ENCODE peak calls at places on chromosomes 16 and 17, in ten cellular contexts. A is cardiac muscle cell, I is spleen, V is GM12878, Z is epithelial cell of esophagus, C is type B pancreatic cell, N is body of pancreas, F is stomach, X is cardiac fibroblast, O is BJ. G is an unnamed sample.

GRCh38 chr16:72972878-72973571 is 74.9 kb downstream of the ZFHX3 start:
- DNase-seq in A (no peak), I (no peak), V (no peak), Z (peak), C (no peak), N (no peak), F (no peak), X (no peak), O (peak), G (no peak)

GRCh38 chr16:25546781-25547180 is 145.0 kb upstream of the HS3ST4 start:
- DNase-seq in A (no peak), I (no peak), V (no peak), Z (peak), C (no peak), N (no peak), F (no peak), X (no peak), O (no peak), G (no peak)

GRCh38 chr17:77875051-77875780 is 83.3 kb upstream of the TNRC6C start:
- DNase-seq in A (no peak), I (no peak), V (no peak), Z (no peak), C (no peak), N (no peak), F (no peak), X (peak), O (peak), G (no peak)

GRCh38 chr17:76968707-76969597 is 100.7 kb downstream of the MGAT5B start:
- DNase-seq in A (peak), I (peak), V (no peak), Z (peak), C (no peak), N (peak), F (peak), X (peak), O (no peak), G (peak)

GRCh38 chr17:3911271-3912053 is 4.8 kb downstream of the P2RX1 start:
- DNase-seq in A (no peak), I (peak), V (peak), Z (no peak), C (no peak), N (peak), F (no peak), X (no peak), O (no peak), G (no peak)

GRCh38 chr17:79019631-79020584 is 4.1 kb upstream of the C1QTNF1 start:
- DNase-seq in A (peak), I (peak), V (no peak), Z (peak), C (no peak), N (peak), F (peak), X (peak), O (no peak), G (no peak)

GRCh38 chr17:33328129-33328528 is 35.0 kb upstream of the ASIC2 start:
- DNase-seq in A (peak), I (no peak), V (no peak), Z (peak), C (no peak), N (no peak), F (no peak), X (no peak), O (no peak), G (peak)

GRCh38 chr17:27376637-27377547 is 79.4 kb upstream of the KSR1 start:
- DNase-seq in A (no peak), I (no peak), V (no peak), Z (peak), C (no peak), N (no peak), F (no peak), X (peak), O (no peak), G (no peak)

GRCh38 chr16:10606607-10607006 is 26.2 kb upstream of the EMP2 start:
- DNase-seq in A (no peak), I (no peak), V (no peak), Z (no peak), C (no peak), N (no peak), F (no peak), X (no peak), O (no peak), G (no peak)

GRCh38 chr17:32491371-32492280 is 4.8 kb downstream of the CDK5R1 start:
- DNase-seq in A (no peak), I (peak), V (no peak), Z (no peak), C (no peak), N (no peak), F (no peak), X (no peak), O (no peak), G (no peak)

GRCh38 chr17:83126275-83126930 is 47.0 kb downstream of the METRNL start:
- DNase-seq in A (no peak), I (peak), V (no peak), Z (no peak), C (no peak), N (no peak), F (no peak), X (no peak), O (no peak), G (no peak)

GRCh38 chr17:82848022-82848592 is 8.3 kb upstream of the ZNF750 start:
- DNase-seq in A (no peak), I (peak), V (no peak), Z (peak), C (no peak), N (peak), F (peak), X (no peak), O (no peak), G (no peak)

GRCh38 chr16:89633064-89633631 is 19.7 kb downstream of the DPEP1 start:
- DNase-seq in A (no peak), I (no peak), V (no peak), Z (peak), C (no peak), N (no peak), F (peak), X (no peak), O (peak), G (no peak)

DNA sequence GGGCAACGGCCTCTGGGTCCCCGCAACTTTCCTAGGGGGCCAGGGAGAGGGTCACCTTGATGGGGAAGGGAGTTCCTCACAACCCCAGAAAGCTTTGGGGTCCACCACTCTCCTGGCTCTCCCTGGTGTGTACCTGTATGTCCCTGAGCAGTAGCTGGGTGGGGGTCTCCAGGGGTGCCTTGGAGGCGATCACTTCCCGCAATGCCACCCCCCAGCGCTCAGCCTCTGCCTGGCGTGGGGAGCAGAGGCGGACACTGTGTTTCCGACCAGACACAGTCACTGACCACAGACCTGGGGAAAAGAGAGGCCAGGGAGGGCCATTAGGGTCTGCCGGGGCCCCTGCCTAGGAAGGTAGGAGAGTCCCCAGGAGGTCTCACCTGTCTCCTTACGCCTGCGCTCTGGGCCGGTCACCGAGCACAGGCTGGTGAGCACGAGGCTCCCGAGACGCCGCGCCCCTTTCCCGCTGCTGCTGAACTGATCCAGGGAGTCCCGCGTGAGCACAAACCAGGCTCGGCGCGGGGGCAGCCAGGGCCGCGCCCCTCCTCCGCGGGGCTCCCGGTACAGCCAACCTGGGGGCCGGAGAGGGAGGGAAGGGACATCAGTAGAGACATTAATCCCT is 3.4 kb downstream of the PLEKHH3 start:
- DNase-seq in A (no peak), I (no peak), V (no peak), Z (no peak), C (no peak), N (peak), F (no peak), X (no peak), O (no peak), G (no peak)
- TF ChIP-seq CTCF in A (no peak), I (no peak), V (no peak), Z (no peak), C (no peak), N (no peak), F (no peak), X (no peak), O (no peak), G (no peak)

GRCh38 chr16:20399185-20399584 is 5.4 kb downstream of the PDILT start:
- DNase-seq in A (no peak), I (no peak), V (no peak), Z (no peak), C (no peak), N (no peak), F (peak), X (no peak), O (no peak), G (no peak)
- TF ChIP-seq CTCF in A (no peak), I (no peak), V (no peak), Z (no peak), C (no peak), N (no peak), F (no peak), X (no peak), O (no peak), G (no peak)

GRCh38 chr17:7858487-7858832 is 657 bp downstream of the CYB5D1 start:
- DNase-seq in A (peak), I (peak), V (no peak), Z (peak), C (peak), N (peak), F (no peak), X (peak), O (no peak), G (no peak)
- TF ChIP-seq CTCF in A (peak), I (no peak), V (peak), Z (peak), C (peak), N (peak), F (no peak), X (peak), O (peak), G (peak)

GRCh38 chr17:75077490-75078096 is 10.2 kb upstream of the SLC16A5 start:
- DNase-seq in A (no peak), I (peak), V (no peak), Z (peak), C (no peak), N (peak), F (peak), X (peak), O (no peak), G (no peak)
- TF ChIP-seq CTCF in A (no peak), I (no peak), V (peak), Z (peak), C (no peak), N (no peak), F (no peak), X (no peak), O (peak), G (no peak)

DNA sequence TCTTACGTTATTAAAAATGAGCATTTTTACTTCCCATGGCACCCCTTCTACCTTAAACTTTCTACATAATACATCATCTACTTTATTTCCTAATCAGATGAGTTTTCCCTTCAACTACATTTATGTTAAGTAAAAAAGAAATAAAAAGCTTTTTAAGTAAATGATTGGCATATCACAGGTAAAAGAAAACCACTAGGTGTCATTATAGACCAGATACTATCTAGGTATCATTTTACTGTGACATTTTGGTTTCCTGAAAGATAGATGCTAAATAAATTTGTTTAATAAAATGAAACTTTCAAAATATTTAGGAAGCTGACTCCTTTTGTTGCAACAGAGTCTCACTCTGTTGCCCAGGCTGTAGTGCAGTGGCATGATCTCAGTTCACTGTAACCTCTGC is 3.8 kb upstream of the CMTM1 start:
- DNase-seq in A (no peak), I (no peak), V (no peak), Z (peak), C (no peak), N (no peak), F (no peak), X (no peak), O (no peak), G (no peak)
- TF ChIP-seq CTCF in A (no peak), I (peak), V (no peak), Z (peak), C (no peak), N (no peak), F (no peak), X (no peak), O (no peak), G (no peak)

GRCh38 chr16:17395849-17396480 is 74.8 kb downstream of the XYLT1 start:
- DNase-seq in A (no peak), I (no peak), V (no peak), Z (no peak), C (no peak), N (peak), F (peak), X (peak), O (no peak), G (no peak)

GRCh38 chr16:17397499-17397891 is 73.3 kb downstream of the XYLT1 start:
- DNase-seq in A (peak), I (no peak), V (no peak), Z (no peak), C (no peak), N (peak), F (peak), X (peak), O (no peak), G (no peak)

GRCh38 chr16:17392127-17392856 is 78.5 kb downstream of the XYLT1 start:
- DNase-seq in A (no peak), I (no peak), V (no peak), Z (no peak), C (no peak), N (no peak), F (no peak), X (no peak), O (no peak), G (no peak)

GRCh38 chr16:17392857-17393421 is 77.8 kb downstream of the XYLT1 start:
- DNase-seq in A (no peak), I (no peak), V (no peak), Z (no peak), C (no peak), N (no peak), F (no peak), X (no peak), O (no peak), G (no peak)

GRCh38 chr16:17396762-17397498 is 73.8 kb downstream of the XYLT1 start:
- DNase-seq in A (peak), I (no peak), V (no peak), Z (no peak), C (no peak), N (peak), F (peak), X (peak), O (no peak), G (no peak)
- TF ChIP-seq CTCF in A (no peak), I (no peak), V (no peak), Z (no peak), C (no peak), N (no peak), F (no peak), X (no peak), O (no peak), G (no peak)

GRCh38 chr16:65641693-65642289 is 519.9 kb upstream of the CDH11 start:
- DNase-seq in A (no peak), I (no peak), V (no peak), Z (no peak), C (no peak), N (no peak), F (no peak), X (no peak), O (no peak), G (no peak)
- TF ChIP-seq CTCF in A (no peak), I (no peak), V (no peak), Z (no peak), C (no peak), N (no peak), F (no peak), X (no peak), O (no peak), G (no peak)

GRCh38 chr16:56191807-56192643 is 736 bp downstream of the GNAO1 start:
- DNase-seq in A (no peak), I (peak), V (no peak), Z (no peak), C (no peak), N (no peak), F (no peak), X (no peak), O (no peak), G (no peak)
- TF ChIP-seq CTCF in A (no peak), I (no peak), V (no peak), Z (no peak), C (no peak), N (no peak), F (no peak), X (no peak), O (no peak), G (no peak)

GRCh38 chr17:70621593-70621992 is 452.3 kb downstream of the KCNJ2 start:
- DNase-seq in A (no peak), I (no peak), V (no peak), Z (no peak), C (no peak), N (no peak), F (no peak), X (peak), O (no peak), G (no peak)

GRCh38 chr17:70624208-70624607 is 454.9 kb downstream of the KCNJ2 start:
- DNase-seq in A (no peak), I (no peak), V (no peak), Z (peak), C (no peak), N (no peak), F (no peak), X (no peak), O (no peak), G (no peak)

GRCh38 chr17:70622382-70623260 is 453.3 kb downstream of the KCNJ2 start:
- DNase-seq in A (peak), I (no peak), V (no peak), Z (peak), C (no peak), N (peak), F (peak), X (peak), O (no peak), G (peak)
- TF ChIP-seq CTCF in A (peak), I (peak), V (peak), Z (peak), C (peak), N (peak), F (no peak), X (peak), O (peak), G (peak)

GRCh38 chr17:81096741-81097133 is 61.8 kb downstream of the BAIAP2 start:
- DNase-seq in A (no peak), I (no peak), V (no peak), Z (no peak), C (no peak), N (no peak), F (no peak), X (peak), O (no peak), G (no peak)

GRCh38 chr17:81094224-81094743 is 59.3 kb downstream of the BAIAP2 start:
- DNase-seq in A (no peak), I (no peak), V (no peak), Z (no peak), C (no peak), N (no peak), F (no peak), X (no peak), O (no peak), G (no peak)

GRCh38 chr17:81095608-81095888 is 60.6 kb downstream of the BAIAP2 start:
- DNase-seq in A (no peak), I (no peak), V (no peak), Z (no peak), C (no peak), N (no peak), F (no peak), X (no peak), O (no peak), G (no peak)

GRCh38 chr17:81093576-81094223 is 58.7 kb downstream of the BAIAP2 start:
- DNase-seq in A (no peak), I (no peak), V (no peak), Z (no peak), C (no peak), N (no peak), F (no peak), X (no peak), O (no peak), G (no peak)

GRCh38 chr17:81094744-81095607 is 60.0 kb downstream of the BAIAP2 start:
- DNase-seq in A (peak), I (no peak), V (peak), Z (peak), C (peak), N (peak), F (peak), X (peak), O (peak), G (peak)
- TF ChIP-seq CTCF in A (no peak), I (no peak), V (no peak), Z (no peak), C (no peak), N (no peak), F (no peak), X (no peak), O (peak), G (peak)

G was measured in progenitor cell of endocrine pancreas.